ENCODE peak calls at places on chromosomes 1 and 21, in ten cellular contexts. X is heart right ventricle; G is AG04450; K is hepatocyte; C is CD8-positive, alpha-beta memory T cell; R is effector memory CD4-positive, alpha-beta T cell; I is GM23248; O is SJSA1; M is neural progenitor cell; Y is neuronal stem cell. H is an unnamed sample.

GRCh38 chr21:32698286-32698685 is 29.5 kb downstream of the SYNJ1 start:
- DNase-seq in X (no peak), K (no peak), Y (no peak), M (no peak), C (no peak), G (no peak), I (no peak), O (no peak), R (no peak), H (no peak)

GRCh38 chr21:14403681-14404318 is 20.9 kb upstream of the HSPA13 start:
- DNase-seq in C (peak; percentile 25), R (no peak), G (no peak), K (peak; percentile 47), Y (no peak), O (no peak), X (no peak), I (peak; percentile 49), M (peak; percentile 21), H (no peak)

GRCh38 chr1:58116284-58116683 is 430.2 kb downstream of the OMA1 start:
- DNase-seq in R (no peak), Y (no peak), I (peak; percentile 18), G (no peak), K (no peak), O (no peak), C (no peak), X (no peak), M (no peak), H (no peak)

GRCh38 chr1:172357753-172358152 is 62.7 kb upstream of the C1orf105 start:
- DNase-seq in O (no peak), M (no peak), C (peak; percentile 1), K (no peak), G (no peak), X (no peak), R (no peak), Y (no peak), I (no peak), H (no peak)

GRCh38 chr1:232980336-232980978 is 30.0 kb downstream of the NTPCR start:
- DNase-seq in K (no peak), I (peak; percentile 47), C (no peak), Y (no peak), M (no peak), R (no peak), G (no peak), O (no peak), X (no peak), H (no peak)

GRCh38 chr1:114336360-114336759 is 174.6 kb downstream of the TRIM33 start:
- DNase-seq in O (no peak), K (no peak), G (no peak), C (no peak), R (no peak), I (no peak), X (no peak), Y (no peak), M (no peak), H (no peak)

GRCh38 chr1:227273557-227273956 is 44.7 kb downstream of the CDC42BPA start:
- DNase-seq in K (peak; percentile 56), G (no peak), M (peak; percentile 67), I (peak; percentile 15), Y (peak; percentile 23), O (no peak), C (no peak), R (no peak), X (no peak), H (no peak)

GRCh38 chr1:198620951-198621824 is 17.7 kb upstream of the PTPRC start:
- DNase-seq in O (no peak), I (no peak), M (no peak), Y (no peak), X (no peak), R (peak; percentile 68), G (no peak), K (no peak), C (peak; percentile 82), H (peak; percentile 35)

GRCh38 chr1:173377266-173377665 is 99.9 kb upstream of the PRDX6 start:
- DNase-seq in Y (no peak), I (no peak), K (no peak), R (no peak), M (no peak), G (no peak), X (no peak), C (no peak), O (no peak), H (no peak)

GRCh38 chr1:39671433-39671792 is 494 bp downstream of the NT5C1A start:
- DNase-seq in K (peak; percentile 25), R (no peak), I (peak; percentile 31), O (no peak), M (peak; percentile 69), C (no peak), Y (no peak), X (peak; percentile 84), G (no peak), H (no peak)

GRCh38 chr21:32726742-32727477 is 903 bp downstream of the SYNJ1 start:
- DNase-seq in M (peak; percentile 36), Y (peak; percentile 30), K (peak; percentile 46), R (no peak), G (no peak), O (no peak), X (no peak), I (peak; percentile 54), C (no peak), H (peak; percentile 33)

GRCh38 chr1:207823880-207824566 is 72.2 kb downstream of the CD46 start:
- DNase-seq in X (peak; percentile 73), O (peak; percentile 66), R (peak; percentile 66), C (peak; percentile 71), G (peak; percentile 93), K (peak; percentile 92), I (peak; percentile 97), M (peak; percentile 78), Y (peak; percentile 42), H (peak; percentile 80)

GRCh38 chr1:104878203-104878911 is 1128.7 kb downstream of the AMY1C start:
- DNase-seq in C (no peak), G (no peak), O (no peak), Y (no peak), I (no peak), R (no peak), X (no peak), M (peak; percentile 44), K (no peak), H (no peak)

GRCh38 chr1:191579019-191579418 is 579.2 kb upstream of the RGS18 start:
- DNase-seq in M (no peak), Y (no peak), G (no peak), X (no peak), I (no peak), C (no peak), K (no peak), R (no peak), O (no peak), H (no peak)

GRCh38 chr1:204869097-204869496 is 1.6 kb upstream of the NFASC start:
- DNase-seq in M (no peak), X (no peak), C (no peak), I (no peak), O (no peak), R (no peak), K (no peak), G (no peak), Y (no peak), H (no peak)

GRCh38 chr1:99886179-99886578 is 36.0 kb downstream of the AGL start:
- DNase-seq in O (no peak), R (no peak), I (no peak), Y (no peak), M (no peak), X (no peak), G (no peak), K (no peak), C (no peak), H (no peak)

DNA sequence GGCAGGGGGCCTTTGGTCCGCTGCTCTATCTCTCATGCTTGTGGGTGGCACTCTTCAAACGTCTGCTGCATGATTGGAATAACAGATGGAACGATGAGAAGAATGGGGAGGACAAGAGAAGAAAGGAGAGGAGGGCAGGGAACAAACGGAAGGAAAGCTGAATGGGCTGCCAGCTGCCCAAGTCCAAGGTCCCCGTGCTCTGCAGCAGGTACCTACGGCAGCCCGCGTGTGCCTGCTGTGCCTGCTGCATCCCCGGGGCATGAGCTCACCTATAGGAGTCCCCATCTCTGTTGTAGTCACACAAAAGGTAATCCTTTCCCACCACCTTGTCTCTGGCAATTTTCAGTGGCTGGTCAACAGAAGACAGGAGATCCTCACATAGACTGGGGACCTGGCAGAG is 73.1 kb downstream of the SLC66A1 start:
- DNase-seq in X (no peak), M (no peak), R (no peak), I (no peak), C (no peak), K (no peak), Y (no peak), G (no peak), O (no peak), H (no peak)
- H3K27ac ChIP-seq in X (no peak overlapping the region), M (no peak overlapping the region), R (no peak overlapping the region), I (peak overlapping the region; percentile 74), C (no peak overlapping the region), K (peak overlapping the region; percentile 95), Y (no peak overlapping the region), G (peak overlapping the region; percentile 40), O (no peak overlapping the region), H (peak overlapping the region; percentile 37)

GRCh38 chr21:26070822-26071425 is 99.6 kb downstream of the APP start:
- DNase-seq in K (peak; percentile 30), G (no peak), O (peak; percentile 34), M (peak; percentile 13), C (no peak), X (no peak), R (no peak), Y (no peak), I (peak; percentile 66), H (no peak)
- H3K4me3 ChIP-seq in K (no peak overlapping the region), G (no peak overlapping the region), O (peak overlapping the region; percentile 2), M (no peak overlapping the region), C (peak overlapping the region; percentile 42), X (peak overlapping the region; percentile 8), R (peak overlapping the region; percentile 28), Y (no peak overlapping the region), I (peak overlapping the region; percentile 48), H (no peak overlapping the region)

GRCh38 chr1:211132681-211133392 is 1.1 kb downstream of the KCNH1 start:
- DNase-seq in Y (no peak), G (no peak), K (no peak), X (no peak), I (no peak), R (no peak), O (no peak), M (peak; percentile 43), C (no peak), H (no peak)

GRCh38 chr1:211126622-211127021 is 7.3 kb downstream of the KCNH1 start:
- DNase-seq in X (no peak), C (no peak), O (no peak), G (no peak), I (peak; percentile 31), K (no peak), Y (no peak), R (no peak), M (no peak), H (no peak)

GRCh38 chr1:211129790-211130189 is 4.2 kb downstream of the KCNH1 start:
- DNase-seq in O (no peak), M (no peak), I (no peak), R (no peak), G (no peak), X (no peak), Y (no peak), K (no peak), C (no peak), H (no peak)

GRCh38 chr1:211127166-211127565 is 6.8 kb downstream of the KCNH1 start:
- DNase-seq in G (no peak), K (no peak), O (no peak), C (no peak), I (no peak), Y (no peak), M (no peak), R (no peak), X (no peak), H (no peak)
- H3K27me3 ChIP-seq in G (peaks cover 3% of the 10 kb centered on the region), K (peaks cover 40% of the 10 kb centered on the region), O (peaks cover 21% of the 10 kb centered on the region), C (peaks cover 4% of the 10 kb centered on the region), I (peaks cover 31% of the 10 kb centered on the region), Y (no peaks in the 10 kb centered on the region), M (peaks cover 33% of the 10 kb centered on the region), R (no peaks in the 10 kb centered on the region), X (peaks cover 49% of the 10 kb centered on the region), H (peaks cover 12% of the 10 kb centered on the region)

GRCh38 chr1:42845866-42846256 is 552 bp upstream of the ZNF691 start:
- DNase-seq in I (no peak), K (no peak), Y (peak; percentile 8), G (no peak), O (no peak), C (no peak), X (no peak), M (peak; percentile 44), R (no peak), H (no peak)
- H3K27ac ChIP-seq in I (no peak overlapping the region), K (no peak overlapping the region), Y (no peak overlapping the region), G (no peak overlapping the region), O (no peak overlapping the region), C (peak overlapping the region; percentile 79), X (no peak overlapping the region), M (no peak overlapping the region), R (peak overlapping the region; percentile 47), H (no peak overlapping the region)

H was measured in left lung.